ENCODE peak calls at places on chromosome 7, in six cellular contexts. T, M, Q, V, C and P are unnamed samples.

GRCh38 chr7:73701357-73701995 is 18.0 kb downstream of the STX1A start:
- DNase-seq in T (peak), M (no peak), Q (peak), V (no peak), C (peak), P (peak)

GRCh38 chr7:49700841-49701240 is 72.6 kb upstream of the VWC2 start:
- DNase-seq in T (no peak), M (no peak), Q (no peak), V (no peak), C (no peak), P (no peak)

GRCh38 chr7:137592232-137592896 is 248.8 kb upstream of the PTN start:
- DNase-seq in T (peak), M (peak), Q (peak), V (no peak), C (peak), P (peak)

GRCh38 chr7:54839538-54840213 is 80.7 kb upstream of the SEC61G start:
- DNase-seq in T (peak), M (peak), Q (peak), V (no peak), C (peak), P (peak)

GRCh38 chr7:12385364-12385786 is 18.3 kb downstream of the VWDE start:
- DNase-seq in T (no peak), M (no peak), Q (no peak), V (no peak), C (no peak), P (no peak)

GRCh38 chr7:120959929-120960484 is 9.4 kb downstream of the ING3 start:
- DNase-seq in T (no peak), M (no peak), Q (no peak), V (no peak), C (no peak), P (no peak)

GRCh38 chr7:34093276-34093675 is 187.9 kb downstream of the BMPER start:
- DNase-seq in T (no peak), M (no peak), Q (no peak), V (no peak), C (no peak), P (no peak)

GRCh38 chr7:128099204-128099671 is 68.0 kb upstream of the LRRC4 start:
- DNase-seq in T (peak), M (no peak), Q (no peak), V (no peak), C (peak), P (peak)

GRCh38 chr7:132117181-132117580 is 459.1 kb downstream of the PLXNA4 start:
- DNase-seq in T (peak), M (no peak), Q (peak), V (no peak), C (peak), P (peak)

GRCh38 chr7:41882745-41883527 is 180.0 kb upstream of the INHBA start:
- DNase-seq in T (no peak), M (peak), Q (no peak), V (no peak), C (no peak), P (no peak)

GRCh38 chr7:108211382-108212201 is 81.4 kb upstream of the LAMB4 start:
- DNase-seq in T (peak), M (peak), Q (peak), V (no peak), C (peak), P (peak)

GRCh38 chr7:104956753-104957450 is 57.1 kb upstream of the KMT2E start:
- DNase-seq in T (peak), M (peak), Q (no peak), V (no peak), C (peak), P (peak)

GRCh38 chr7:48299580-48300169 is 128.4 kb downstream of the ABCA13 start:
- DNase-seq in T (peak), M (peak), Q (peak), V (no peak), C (peak), P (peak)

GRCh38 chr7:149147730-149148653 is 739 bp downstream of the ZNF398 start:
- DNase-seq in T (peak), M (peak), Q (peak), V (peak), C (peak), P (peak)

GRCh38 chr7:115654384-115655181 is 376.0 kb downstream of the TFEC start:
- DNase-seq in T (no peak), M (no peak), Q (no peak), V (no peak), C (peak), P (no peak)

GRCh38 chr7:28530175-28531142 is 118.1 kb downstream of the CREB5 start:
- DNase-seq in T (peak), M (no peak), Q (no peak), V (no peak), C (no peak), P (no peak)

GRCh38 chr7:128137096-128137655 is 103.9 kb upstream of the LEP start:
- DNase-seq in T (peak), M (no peak), Q (no peak), V (no peak), C (peak), P (peak)

GRCh38 chr7:44449531-44449930 is 40.9 kb downstream of the NUDCD3 start:
- DNase-seq in T (peak), M (no peak), Q (no peak), V (no peak), C (peak), P (no peak)

GRCh38 chr7:102284891-102285540 is 1.7 kb upstream of the SH2B2 start:
- DNase-seq in T (no peak), M (no peak), Q (no peak), V (no peak), C (no peak), P (no peak)

GRCh38 chr7:129831424-129832058 is 121.2 kb downstream of the UBE2H start:
- DNase-seq in T (peak), M (no peak), Q (peak), V (no peak), C (peak), P (peak)

GRCh38 chr7:48563334-48563733 is 361.0 kb upstream of the CDC14C start:
- DNase-seq in T (no peak), M (peak), Q (no peak), V (no peak), C (no peak), P (peak)

GRCh38 chr7:123242467-123243097 is 42.8 kb upstream of the SLC13A1 start:
- DNase-seq in T (no peak), M (peak), Q (no peak), V (no peak), C (no peak), P (peak)

GRCh38 chr7:69722836-69723235 is 124.6 kb downstream of the AUTS2 start:
- DNase-seq in T (peak), M (no peak), Q (no peak), V (no peak), C (peak), P (peak)

GRCh38 chr7:7323352-7323751 is 141.0 kb downstream of the C1GALT1 start:
- DNase-seq in T (peak), M (peak), Q (no peak), V (no peak), C (no peak), P (peak)

DNA sequence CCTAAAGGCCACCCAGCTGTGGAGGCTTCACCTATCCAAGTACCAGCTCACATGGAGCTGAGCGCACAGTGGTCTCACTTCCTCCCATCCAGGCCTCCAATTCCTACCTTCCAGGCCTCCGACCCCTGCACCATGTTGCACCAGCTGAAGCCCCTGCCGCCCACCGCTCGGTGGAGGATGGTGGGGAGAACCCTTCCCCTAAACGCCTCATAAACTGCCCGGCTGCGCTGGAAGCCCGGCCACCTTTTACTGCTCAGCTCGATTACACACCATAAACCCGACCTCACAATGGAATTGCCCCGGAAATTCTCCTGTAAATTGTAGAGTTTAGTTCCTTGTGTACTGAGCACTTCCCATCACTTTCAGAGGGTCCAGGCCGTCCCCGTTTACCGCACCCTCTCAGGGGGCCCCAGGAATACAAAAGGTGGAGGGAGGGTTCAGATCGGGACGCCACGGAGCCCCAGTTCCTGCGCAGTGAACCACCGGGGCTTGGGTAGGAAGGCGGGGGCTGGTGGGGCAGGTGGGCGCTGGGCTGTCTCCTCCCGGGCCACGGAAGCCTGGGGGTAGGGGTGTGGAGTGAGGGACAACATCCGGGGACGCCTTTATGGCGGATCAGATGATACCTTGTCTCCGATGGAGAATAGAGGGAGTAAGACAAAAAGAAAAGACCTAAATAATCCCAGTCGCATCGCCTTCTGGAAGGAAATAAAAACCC is 1.4 kb upstream of the HOXA7 start:
- DNase-seq in T (no peak), M (no peak), Q (no peak), V (no peak), C (no peak), P (no peak)
- H3K4me3 ChIP-seq in T (no peak), M (no peak), Q (no peak), V (no peak), C (no peak), P (no peak)

GRCh38 chr7:141701489-141702046 is 398 bp downstream of the DENND11 start:
- DNase-seq in T (peak), M (peak), Q (no peak), V (peak), C (peak), P (peak)

GRCh38 chr7:141702047-141702567 is at the start of gene DENND11:
- DNase-seq in T (peak), M (peak), Q (no peak), V (peak), C (peak), P (peak)

GRCh38 chr7:141699860-141700259 is 2.1 kb downstream of the DENND11 start:
- DNase-seq in T (no peak), M (no peak), Q (no peak), V (no peak), C (no peak), P (no peak)

GRCh38 chr7:141700848-141701371 is 1.1 kb downstream of the DENND11 start:
- DNase-seq in T (peak), M (no peak), Q (no peak), V (no peak), C (peak), P (no peak)

DNA sequence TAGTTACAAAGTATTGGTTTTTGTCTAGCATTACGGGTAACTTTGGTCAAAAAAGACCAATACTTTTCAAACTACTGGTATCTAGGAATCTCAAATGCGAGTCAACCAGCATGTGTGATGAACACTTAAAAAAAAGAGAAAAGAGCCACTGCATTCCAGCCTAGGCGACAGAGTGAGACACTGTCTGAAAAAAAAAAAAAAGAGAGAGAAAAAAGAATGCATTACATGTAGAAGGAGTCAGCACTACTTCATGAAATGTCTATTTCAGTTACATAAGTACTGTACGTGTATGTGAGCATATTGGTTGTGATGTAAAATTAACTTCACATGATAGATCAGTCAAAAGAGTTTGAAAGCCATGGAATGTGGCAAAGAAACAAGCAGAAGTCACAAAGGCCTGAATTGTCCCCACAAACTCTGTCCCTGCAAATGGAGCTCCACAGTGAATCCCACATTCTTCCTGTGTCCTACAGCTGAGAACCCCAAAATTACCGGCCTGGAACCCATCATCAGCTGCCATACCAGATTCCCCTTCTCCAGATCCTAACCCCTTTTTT is 1.6 kb downstream of the DENND11 start:
- DNase-seq in T (peak), M (no peak), Q (no peak), V (no peak), C (peak), P (no peak)
- H3K4me3 ChIP-seq in T (peak), M (peak), Q (peak), V (peak), C (peak), P (no peak)

DNA sequence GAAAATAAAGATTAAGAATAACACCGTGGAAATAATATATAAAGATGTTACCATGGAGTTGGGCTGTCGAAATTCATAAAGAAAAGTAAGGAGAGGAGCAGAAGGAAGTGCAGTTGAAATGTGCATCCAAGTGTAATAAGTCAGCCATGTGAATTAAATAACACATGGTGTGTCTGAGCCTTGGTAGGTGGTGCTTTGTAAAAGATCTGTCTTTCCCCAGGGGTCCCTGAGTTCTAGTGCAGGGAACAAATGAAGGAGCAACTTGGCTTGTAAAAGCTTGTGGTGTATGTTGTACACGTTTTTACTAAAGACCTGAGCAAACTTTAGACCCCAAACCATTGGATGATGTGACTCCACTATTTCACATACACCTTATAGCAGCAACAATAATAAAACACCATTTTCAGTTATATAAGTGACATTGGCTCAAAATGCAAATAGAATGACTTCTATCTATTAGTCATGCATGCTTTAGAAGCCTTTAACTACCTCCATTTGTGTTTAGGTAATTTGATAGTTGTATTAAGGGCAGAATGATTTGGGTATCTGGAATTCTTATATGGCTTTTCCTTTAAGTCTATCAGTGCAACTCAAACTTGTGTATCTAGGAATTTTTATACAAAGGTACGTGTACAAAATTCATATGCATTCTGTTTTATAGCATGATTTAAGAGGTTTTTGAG is 11.4 kb downstream of the STARD3NL start:
- DNase-seq in T (no peak), M (no peak), Q (no peak), V (no peak), C (no peak), P (no peak)
- H3K4me3 ChIP-seq in T (no peak), M (no peak), Q (no peak), V (no peak), C (no peak), P (no peak)

DNA sequence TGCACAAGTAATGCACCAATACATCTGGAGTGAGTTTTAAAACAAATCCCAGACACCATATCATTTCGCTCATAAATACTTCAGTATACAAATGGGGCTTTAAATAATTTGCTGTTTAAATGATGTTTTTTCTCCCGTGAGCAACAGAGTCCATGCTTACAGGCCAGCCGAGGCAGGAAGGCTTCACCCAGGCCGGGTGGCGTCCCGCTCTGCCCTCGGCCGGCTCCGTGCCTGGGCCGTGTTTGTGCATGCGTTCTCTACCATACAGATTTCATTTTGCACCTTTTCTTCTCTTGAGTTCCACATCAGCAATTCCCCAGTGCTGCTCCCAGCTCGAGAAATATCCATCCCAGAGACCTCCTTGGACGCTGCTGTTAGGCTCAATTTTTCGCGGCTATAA is 91.8 kb downstream of the MICALL2 start:
- DNase-seq in T (no peak), M (no peak), Q (no peak), V (no peak), C (no peak), P (no peak)
- H3K4me3 ChIP-seq in T (no peak), M (no peak), Q (no peak), V (no peak), C (no peak), P (no peak)

DNA sequence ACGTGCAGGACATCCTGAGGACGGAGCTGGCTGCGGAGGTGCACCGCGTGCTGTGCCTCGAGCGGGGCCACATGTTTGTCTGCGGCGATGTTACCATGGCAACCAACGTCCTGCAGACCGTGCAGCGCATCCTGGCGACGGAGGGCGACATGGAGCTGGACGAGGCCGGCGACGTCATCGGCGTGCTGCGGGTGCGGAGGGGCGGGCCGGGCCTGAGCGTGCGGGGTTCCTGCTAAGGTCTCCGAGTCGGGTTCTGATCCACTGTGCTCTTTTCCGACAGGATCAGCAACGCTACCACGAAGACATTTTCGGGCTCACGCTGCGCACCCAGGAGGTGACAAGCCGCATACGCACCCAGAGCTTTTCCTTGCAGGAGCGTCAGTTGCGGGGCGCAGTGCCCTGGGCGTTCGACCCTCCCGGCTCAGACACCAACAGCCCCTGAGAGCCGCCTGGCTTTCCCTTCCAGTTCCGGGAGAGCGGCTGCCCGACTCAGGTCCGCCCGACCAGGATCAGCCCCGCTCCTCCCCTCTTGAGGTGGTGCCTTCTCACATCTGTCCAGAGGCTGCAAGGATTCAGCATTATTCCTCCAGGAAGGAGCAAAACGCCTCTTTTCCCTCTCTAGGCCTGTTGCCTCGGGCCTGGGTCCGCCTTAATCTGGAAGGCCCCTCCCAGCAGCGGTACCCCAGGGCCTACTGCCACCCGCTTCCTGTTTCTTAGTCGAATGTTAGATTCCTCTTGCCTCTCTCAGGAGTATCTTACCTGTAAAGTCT is 10.4 kb downstream of the ATG9B start:
- DNase-seq in T (peak), M (peak), Q (no peak), V (peak), C (peak), P (peak)
- H3K4me3 ChIP-seq in T (peak), M (peak), Q (no peak), V (peak), C (peak), P (peak)

DNA sequence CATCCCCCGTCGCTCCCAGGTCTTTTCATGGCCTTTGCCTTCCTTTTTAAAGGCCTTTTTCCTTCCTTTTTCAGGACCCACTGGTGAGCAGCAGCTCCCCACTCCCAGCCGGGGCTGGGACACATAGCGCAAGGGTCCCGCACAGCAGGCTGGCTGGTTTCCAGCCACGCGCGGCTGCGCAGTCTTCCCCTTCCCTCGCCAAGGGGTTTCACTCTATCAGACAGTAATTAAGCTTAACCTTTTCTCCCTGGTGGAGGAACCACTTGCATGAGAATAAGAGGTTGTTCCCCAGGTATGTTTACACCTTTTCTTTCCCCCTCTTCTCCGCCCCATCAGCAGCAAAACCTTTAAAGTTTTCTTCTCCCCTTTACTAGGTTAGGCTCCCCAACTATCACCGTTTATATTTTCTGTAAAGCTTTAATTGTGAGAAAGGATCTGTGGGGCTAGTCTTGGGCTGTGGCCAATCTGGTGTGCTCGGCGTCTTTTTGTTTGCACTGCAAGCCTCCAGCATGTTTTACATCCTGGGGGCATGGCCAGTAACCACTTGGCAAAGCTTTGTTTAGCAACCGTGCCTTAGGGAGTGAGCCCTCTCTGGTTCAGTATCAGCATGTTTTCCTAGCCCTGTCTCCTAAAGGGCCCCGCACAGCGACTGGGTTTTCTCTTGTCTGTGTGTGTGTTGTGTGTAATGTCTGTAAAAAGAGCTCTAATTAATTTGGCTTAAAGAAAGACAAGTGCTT is 219.6 kb downstream of the PHF14 start:
- DNase-seq in T (peak), M (no peak), Q (no peak), V (no peak), C (peak), P (peak)
- H3K4me3 ChIP-seq in T (peak), M (no peak), Q (no peak), V (no peak), C (peak), P (no peak)